ENCODE peak calls at places on chromosomes 16 and 17, in five cellular contexts. A, J, L, Z and K are unnamed samples.
A peak's percentile ranks its signal among the peaks of the same experiment; 100 is the strongest.

GRCh38 chr16:14658063-14658462 is 25.3 kb downstream of the BFAR start:
- DNase-seq in A (no peak), Z (no peak), J (no peak), L (peak; percentile 61), K (no peak)

GRCh38 chr17:50176559-50177471 is 11.0 kb downstream of the SGCA start:
- DNase-seq in L (no peak), J (no peak), Z (no peak), A (no peak), K (no peak)

GRCh38 chr17:42459983-42460300 is 1.3 kb downstream of the ATP6V0A1 start:
- DNase-seq in L (peak; percentile 63), A (no peak), Z (no peak), J (peak; percentile 68), K (no peak)

GRCh38 chr16:87634411-87634810 is 32.1 kb downstream of the JPH3 start:
- DNase-seq in Z (no peak), A (no peak), J (no peak), L (no peak), K (no peak)

GRCh38 chr16:12532871-12533610 is 270.6 kb downstream of the CPPED1 start:
- DNase-seq in J (no peak), A (no peak), Z (peak; percentile 35), L (no peak), K (no peak)

GRCh38 chr16:4103741-4104140 is 12.5 kb downstream of the ADCY9 start:
- DNase-seq in Z (no peak), L (no peak), J (no peak), A (no peak), K (no peak)

GRCh38 chr16:78210305-78210704 is 110.9 kb downstream of the WWOX start:
- DNase-seq in L (peak; percentile 72), Z (no peak), J (peak; percentile 48), A (no peak), K (no peak)

GRCh38 chr16:11432856-11433395 is 87.7 kb downstream of the RMI2 start:
- DNase-seq in Z (no peak), A (no peak), J (no peak), L (no peak), K (no peak)

GRCh38 chr17:74373838-74374606 is 6.7 kb downstream of the GPR142 start:
- DNase-seq in Z (no peak), J (no peak), A (no peak), L (no peak), K (no peak)

GRCh38 chr16:4496305-4496704 is 20.1 kb downstream of the HMOX2 start:
- DNase-seq in J (peak; percentile 97), Z (no peak), L (peak; percentile 56), A (no peak), K (no peak)

GRCh38 chr17:74552037-74552436 is 6.1 kb upstream of the CD300C start:
- DNase-seq in L (no peak), Z (no peak), J (peak; percentile 93), A (no peak), K (no peak)

GRCh38 chr17:58210922-58211321 is 8.1 kb downstream of the MKS1 start:
- DNase-seq in L (no peak), A (no peak), Z (no peak), J (no peak), K (no peak)

GRCh38 chr17:50630524-50631194 is 4.0 kb upstream of the ABCC3 start:
- DNase-seq in J (peak; percentile 44), A (peak; percentile 40), Z (no peak), L (peak; percentile 57), K (peak; percentile 27)

GRCh38 chr16:85437161-85438052 is 175.7 kb upstream of the GSE1 start:
- DNase-seq in A (no peak), L (no peak), J (no peak), Z (peak; percentile 47), K (no peak)

GRCh38 chr16:10676284-10676683 is 18.4 kb downstream of the TEKT5 start:
- DNase-seq in J (no peak), Z (no peak), L (no peak), A (no peak), K (no peak)

GRCh38 chr16:8937803-8938202 is 25.9 kb downstream of the USP7 start:
- DNase-seq in L (no peak), J (no peak), Z (no peak), A (no peak), K (no peak)